ENCODE peak calls at places on chromosomes 1 and 21, in five cellular contexts. I, P, J, R and V are unnamed samples.
A peak's percentile ranks its signal among the peaks of the same experiment; 100 is the strongest.

GRCh38 chr1:218772575-218772974 is 401.1 kb upstream of the LYPLAL1 start:
- DNase-seq in R (no peak), I (no peak), P (no peak), J (no peak), V (no peak)

GRCh38 chr1:54996869-54997710 is 1.6 kb upstream of the BSND start:
- DNase-seq in I (no peak), R (no peak), P (no peak), J (peak; percentile 35), V (no peak)

GRCh38 chr1:34681481-34682451 is 73.1 kb upstream of the GJB5 start:
- DNase-seq in R (peak; percentile 38), I (peak; percentile 86), J (peak; percentile 0), P (peak; percentile 44), V (peak; percentile 63)

GRCh38 chr1:233725423-233725822 is 111.5 kb downstream of the KCNK1 start:
- DNase-seq in P (no peak), I (peak; percentile 55), R (no peak), J (no peak), V (no peak)

GRCh38 chr1:223771814-223772770 is 59.8 kb downstream of the CAPN2 start:
- DNase-seq in J (peak; percentile 84), R (no peak), P (no peak), I (peak; percentile 71), V (peak; percentile 18)

GRCh38 chr1:64962447-64962846 is 3.9 kb downstream of the JAK1 start:
- DNase-seq in J (no peak), I (no peak), R (no peak), P (no peak), V (no peak)

GRCh38 chr1:76868154-76868882 is 1.0 kb downstream of the ST6GALNAC5 start:
- DNase-seq in P (peak; percentile 58), J (peak; percentile 14), R (no peak), I (peak; percentile 64), V (peak; percentile 21)

GRCh38 chr1:89590341-89591080 is 42.4 kb upstream of the LRRC8C start:
- DNase-seq in I (no peak), R (no peak), P (no peak), J (no peak), V (peak; percentile 97)

GRCh38 chr1:19057784-19058475 is 101.5 kb upstream of the IFFO2 start:
- DNase-seq in P (no peak), I (no peak), J (no peak), R (no peak), V (no peak)

GRCh38 chr1:58713841-58714240 is 14.0 kb upstream of the MYSM1 start:
- DNase-seq in P (no peak), J (no peak), R (no peak), I (no peak), V (no peak)

GRCh38 chr1:4178501-4178900 is 278.4 kb upstream of the C1orf174 start:
- DNase-seq in R (no peak), J (no peak), I (no peak), P (no peak), V (no peak)

GRCh38 chr21:39217356-39218081 is 34.3 kb upstream of the PSMG1 start:
- DNase-seq in J (no peak), R (no peak), P (no peak), I (no peak), V (no peak)

GRCh38 chr1:232704694-232705680 is 75.1 kb upstream of the SIPA1L2 start:
- DNase-seq in R (no peak), P (no peak), J (peak; percentile 93), I (no peak), V (peak; percentile 75)

GRCh38 chr1:18950415-18951026 is 6.0 kb downstream of the IFFO2 start:
- DNase-seq in R (no peak), J (no peak), I (no peak), P (no peak), V (no peak)

GRCh38 chr1:29523531-29523930 is 287.2 kb downstream of the PTPRU start:
- DNase-seq in I (peak; percentile 21), J (no peak), R (no peak), P (no peak), V (no peak)

GRCh38 chr1:183685112-183685713 is 32.1 kb upstream of the APOBEC4 start:
- DNase-seq in P (peak; percentile 14), I (peak; percentile 39), R (no peak), J (peak; percentile 62), V (peak; percentile 96)

DNA sequence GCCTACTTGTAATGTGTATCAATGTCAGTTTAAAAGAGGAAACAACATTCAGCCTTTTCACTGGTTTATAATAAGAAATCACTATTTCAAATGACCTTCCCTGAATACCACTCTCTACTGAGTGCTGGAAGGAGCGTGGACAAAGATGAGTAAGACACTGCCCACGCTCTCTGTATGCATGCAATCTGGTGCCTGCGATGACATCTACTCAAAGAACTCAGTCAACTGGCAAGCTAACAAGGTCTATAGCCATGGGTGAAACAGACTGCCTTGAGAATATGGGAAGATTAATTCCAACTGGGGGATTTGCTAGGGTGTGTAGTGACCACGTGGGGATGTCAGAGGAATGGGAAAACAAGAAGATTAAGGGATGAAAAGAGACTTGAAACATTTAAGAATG is 49.4 kb upstream of the CXADR start:
- DNase-seq in J (peak; percentile 44), I (no peak), R (no peak), P (no peak), V (no peak)
- H4K91ac ChIP-seq in J (no peak overlapping the region), I (no peak overlapping the region), R (no peak overlapping the region), P (no peak overlapping the region), V (no peak overlapping the region)

GRCh38 chr1:85313888-85314696 is 37.7 kb upstream of the BCL10 start:
- DNase-seq in R (no peak), J (peak; percentile 76), P (no peak), I (no peak), V (peak; percentile 73)

GRCh38 chr1:85308837-85309350 is 32.5 kb upstream of the BCL10 start:
- DNase-seq in R (no peak), J (no peak), P (peak; percentile 20), I (no peak), V (no peak)

GRCh38 chr1:85314726-85315125 is 38.3 kb upstream of the BCL10 start:
- DNase-seq in I (no peak), R (no peak), P (no peak), J (peak; percentile 32), V (no peak)

GRCh38 chr1:85307987-85308836 is 31.8 kb upstream of the BCL10 start:
- DNase-seq in P (peak; percentile 81), J (peak; percentile 87), R (peak; percentile 82), I (peak; percentile 93), V (peak; percentile 86)

DNA sequence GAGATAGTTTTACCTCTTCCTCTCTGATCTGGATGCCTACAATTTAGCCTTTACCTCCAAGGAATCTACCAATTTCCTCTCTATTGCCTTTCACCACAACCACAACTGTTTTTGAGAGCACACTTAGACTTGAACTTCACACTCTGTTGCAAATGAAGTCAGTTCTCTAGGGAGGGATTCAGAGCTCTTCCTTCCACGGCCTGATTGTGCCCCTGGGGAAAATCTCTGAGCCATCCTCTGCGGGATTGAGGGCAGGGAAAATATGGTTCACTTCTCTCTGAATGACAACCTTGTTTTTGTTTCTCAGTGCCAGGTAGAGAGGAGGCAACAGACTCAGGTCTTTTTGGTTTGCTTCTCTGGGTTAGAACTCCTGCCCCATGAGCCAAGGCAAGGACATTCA is 35.4 kb upstream of the BCL10 start:
- DNase-seq in R (no peak), I (no peak), P (no peak), J (no peak), V (no peak)
- H2BK5ac ChIP-seq in R (no peak overlapping the region), I (no peak overlapping the region), P (no peak overlapping the region), J (no peak overlapping the region), V (no peak overlapping the region)

DNA sequence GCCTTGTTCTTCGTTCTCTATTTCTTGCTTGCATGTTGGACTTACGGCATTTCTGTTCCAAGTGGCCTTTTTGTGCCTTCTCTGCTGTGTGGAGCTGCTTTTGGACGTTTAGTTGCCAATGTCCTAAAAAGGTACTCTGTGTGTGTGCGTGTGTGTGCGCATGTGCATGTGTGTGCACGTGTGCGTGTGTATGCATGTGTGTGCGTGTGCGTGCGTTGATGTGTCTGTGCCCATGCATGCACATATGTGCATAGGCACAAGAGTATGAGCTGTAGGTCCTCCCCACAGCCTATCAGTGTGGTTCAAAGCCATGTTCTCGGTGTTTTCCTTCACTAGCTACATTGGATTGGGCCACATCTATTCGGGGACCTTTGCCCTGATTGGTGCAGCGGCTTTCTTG is 13.7 kb downstream of the NPPA start:
- DNase-seq in R (no peak), J (no peak), P (no peak), I (no peak), V (no peak)
- H2BK12ac ChIP-seq in R (no peak overlapping the region), J (no peak overlapping the region), P (no peak overlapping the region), I (no peak overlapping the region), V (no peak overlapping the region)

DNA sequence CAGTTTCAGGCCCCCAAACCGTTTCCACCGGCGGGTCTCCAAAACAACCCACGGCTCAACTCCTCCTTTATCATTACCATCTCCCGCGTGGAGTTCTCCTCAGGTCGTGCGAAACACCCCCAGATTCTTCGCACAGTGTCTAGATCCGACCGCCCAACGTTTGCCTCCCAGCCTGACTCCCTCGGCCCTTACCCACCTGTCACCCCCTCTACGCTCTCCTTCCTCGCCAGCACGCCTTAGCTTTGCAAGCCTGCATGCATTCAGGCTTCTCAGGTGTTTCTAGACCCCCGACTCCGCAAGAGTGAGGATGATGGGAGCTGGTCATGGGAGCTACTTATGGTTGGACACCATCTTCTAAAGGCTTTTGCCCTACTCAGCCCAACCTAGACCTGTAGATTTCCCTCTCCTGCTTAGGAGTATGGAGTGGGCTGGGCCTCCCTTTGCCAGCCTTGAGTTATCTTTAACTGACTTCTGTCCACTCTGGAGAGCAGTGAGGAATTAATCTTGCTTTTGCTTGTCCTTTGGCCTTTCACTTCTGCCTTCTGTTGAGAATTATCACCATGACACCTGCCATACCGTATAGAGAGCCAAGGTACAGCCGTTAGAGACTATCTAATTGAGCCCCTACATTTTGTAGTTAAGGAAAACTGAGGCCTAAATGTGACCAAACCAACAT is 870 bp downstream of the ATP5IF1 start:
- DNase-seq in J (no peak), I (no peak), R (no peak), P (no peak), V (no peak)
- H4K91ac ChIP-seq in J (peak overlapping the region; percentile 37), I (no peak overlapping the region), R (no peak overlapping the region), P (no peak overlapping the region), V (peak overlapping the region; percentile 78)

DNA sequence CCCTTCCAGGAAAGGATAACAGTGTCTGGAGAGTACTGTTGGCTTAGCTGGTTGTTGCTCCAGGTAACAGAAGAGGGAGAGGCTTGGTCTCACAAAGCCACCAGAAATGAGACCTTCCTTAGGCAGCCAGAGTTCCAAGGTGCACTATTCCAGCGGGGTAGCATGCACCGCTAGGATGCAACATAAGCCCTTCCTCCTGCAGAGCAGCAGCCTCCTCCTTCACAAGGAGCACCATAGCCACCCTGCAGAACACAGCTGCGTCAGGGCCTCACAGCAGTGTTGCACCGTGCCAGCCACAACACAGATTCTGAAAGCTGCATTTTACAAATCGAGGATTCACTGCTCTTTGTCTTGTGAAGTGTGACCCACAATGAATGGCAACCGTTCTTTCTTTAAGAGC is 142.0 kb downstream of the CLIC6 start:
- DNase-seq in P (no peak), R (no peak), J (no peak), I (no peak), V (no peak)
- H2BK5ac ChIP-seq in P (no peak overlapping the region), R (no peak overlapping the region), J (no peak overlapping the region), I (no peak overlapping the region), V (peak overlapping the region; percentile 70)

DNA sequence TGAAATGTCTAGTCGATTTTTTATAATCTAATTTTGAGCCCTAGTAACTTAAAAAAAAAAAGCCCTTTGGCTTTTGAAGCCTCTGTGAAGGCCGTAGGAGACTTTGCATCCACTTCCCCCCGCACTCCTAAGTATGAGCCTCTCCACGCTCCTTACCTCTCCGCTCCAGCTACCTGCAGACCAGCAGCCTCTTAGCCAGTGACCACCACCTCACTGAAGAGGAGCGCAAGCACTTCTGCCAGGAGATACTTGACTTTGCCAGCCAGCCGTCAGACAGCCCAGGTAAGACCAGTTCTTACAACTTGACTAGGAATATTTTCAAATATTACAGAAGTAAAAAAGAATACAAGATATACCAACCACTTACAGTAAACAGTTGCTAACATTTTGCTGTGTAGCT is 27.4 kb upstream of the PWP2 start:
- DNase-seq in R (no peak), J (no peak), I (no peak), P (no peak), V (no peak)
- H2BK12ac ChIP-seq in R (no peak overlapping the region), J (no peak overlapping the region), I (no peak overlapping the region), P (no peak overlapping the region), V (no peak overlapping the region)

GRCh38 chr1:53890522-53890941 is 935 bp upstream of the YIPF1 start:
- DNase-seq in R (no peak), J (no peak), P (no peak), I (no peak), V (peak; percentile 96)
- H4K91ac ChIP-seq in R (no peak overlapping the region), J (no peak overlapping the region), P (no peak overlapping the region), I (no peak overlapping the region), V (no peak overlapping the region)